ENCODE peak calls at places on chromosome 13, in six cellular contexts. Y, L, V, F, P and U are unnamed samples.

GRCh38 chr13:94599877-94600276 is 1.8 kb upstream of the GPR180 start:
- DNase-seq in Y (no peak), L (no peak), V (no peak), F (no peak), P (no peak), U (no peak)

GRCh38 chr13:26377038-26377437 is 123.1 kb downstream of the CDK8 start:
- DNase-seq in Y (peak), L (no peak), V (peak), F (no peak), P (no peak), U (no peak)

GRCh38 chr13:44879452-44880058 is 109.7 kb downstream of the NUFIP1 start:
- DNase-seq in Y (peak), L (no peak), V (no peak), F (no peak), P (no peak), U (no peak)

GRCh38 chr13:47957073-47957472 is 44.0 kb downstream of the SUCLA2 start:
- DNase-seq in Y (no peak), L (no peak), V (no peak), F (no peak), P (no peak), U (no peak)

GRCh38 chr13:36193151-36193855 is 21.1 kb downstream of the SOHLH2 start:
- DNase-seq in Y (no peak), L (no peak), V (no peak), F (no peak), P (no peak), U (no peak)

GRCh38 chr13:21138561-21138960 is 37.8 kb downstream of the SKA3 start:
- DNase-seq in Y (no peak), L (no peak), V (no peak), F (no peak), P (no peak), U (no peak)

GRCh38 chr13:38872693-38873092 is 117.9 kb downstream of the STOML3 start:
- DNase-seq in Y (peak), L (no peak), V (peak), F (no peak), P (peak), U (no peak)

GRCh38 chr13:95176611-95177259 is 124.5 kb downstream of the ABCC4 start:
- DNase-seq in Y (peak), L (no peak), V (no peak), F (no peak), P (no peak), U (no peak)

GRCh38 chr13:97856001-97856675 is 97.3 kb upstream of the IPO5 start:
- DNase-seq in Y (no peak), L (no peak), V (no peak), F (no peak), P (peak), U (peak)

GRCh38 chr13:97403893-97404683 is 29.9 kb upstream of the RAP2A start:
- DNase-seq in Y (peak), L (no peak), V (no peak), F (no peak), P (no peak), U (no peak)

GRCh38 chr13:44932850-44933251 is 56.4 kb downstream of the NUFIP1 start:
- DNase-seq in Y (peak), L (no peak), V (no peak), F (no peak), P (no peak), U (peak)

GRCh38 chr13:95115525-95115924 is 185.7 kb downstream of the ABCC4 start:
- DNase-seq in Y (no peak), L (no peak), V (no peak), F (no peak), P (no peak), U (no peak)

GRCh38 chr13:26186141-26186870 is 35.8 kb downstream of the RNF6 start:
- DNase-seq in Y (peak), L (peak), V (peak), F (peak), P (peak), U (peak)

GRCh38 chr13:95123726-95124125 is 177.5 kb downstream of the ABCC4 start:
- DNase-seq in Y (no peak), L (no peak), V (no peak), F (no peak), P (no peak), U (no peak)

GRCh38 chr13:37534181-37534580 is 64.4 kb downstream of the POSTN start:
- DNase-seq in Y (peak), L (no peak), V (no peak), F (no peak), P (no peak), U (no peak)

GRCh38 chr13:114151565-114152284 is 19.3 kb upstream of the RASA3 start:
- DNase-seq in Y (no peak), L (peak), V (no peak), F (no peak), P (no peak), U (no peak)

GRCh38 chr13:69319659-69320058 is 788.0 kb upstream of the ATXN8OS start:
- DNase-seq in Y (no peak), L (no peak), V (no peak), F (no peak), P (no peak), U (no peak)

GRCh38 chr13:31775686-31776085 is 36.4 kb downstream of the RXFP2 start:
- DNase-seq in Y (no peak), L (no peak), V (no peak), F (no peak), P (peak), U (peak)

GRCh38 chr13:41267106-41267505 is 3.7 kb upstream of the MTRF1 start:
- DNase-seq in Y (peak), L (no peak), V (no peak), F (no peak), P (no peak), U (no peak)

GRCh38 chr13:41257535-41257934 is 5.8 kb downstream of the MTRF1 start:
- DNase-seq in Y (no peak), L (no peak), V (no peak), F (no peak), P (no peak), U (no peak)

GRCh38 chr13:41259875-41260501 is 3.4 kb downstream of the MTRF1 start:
- DNase-seq in Y (no peak), L (no peak), V (no peak), F (no peak), P (no peak), U (no peak)

GRCh38 chr13:41268764-41269163 is 5.4 kb upstream of the MTRF1 start:
- DNase-seq in Y (peak), L (no peak), V (no peak), F (no peak), P (no peak), U (no peak)

DNA sequence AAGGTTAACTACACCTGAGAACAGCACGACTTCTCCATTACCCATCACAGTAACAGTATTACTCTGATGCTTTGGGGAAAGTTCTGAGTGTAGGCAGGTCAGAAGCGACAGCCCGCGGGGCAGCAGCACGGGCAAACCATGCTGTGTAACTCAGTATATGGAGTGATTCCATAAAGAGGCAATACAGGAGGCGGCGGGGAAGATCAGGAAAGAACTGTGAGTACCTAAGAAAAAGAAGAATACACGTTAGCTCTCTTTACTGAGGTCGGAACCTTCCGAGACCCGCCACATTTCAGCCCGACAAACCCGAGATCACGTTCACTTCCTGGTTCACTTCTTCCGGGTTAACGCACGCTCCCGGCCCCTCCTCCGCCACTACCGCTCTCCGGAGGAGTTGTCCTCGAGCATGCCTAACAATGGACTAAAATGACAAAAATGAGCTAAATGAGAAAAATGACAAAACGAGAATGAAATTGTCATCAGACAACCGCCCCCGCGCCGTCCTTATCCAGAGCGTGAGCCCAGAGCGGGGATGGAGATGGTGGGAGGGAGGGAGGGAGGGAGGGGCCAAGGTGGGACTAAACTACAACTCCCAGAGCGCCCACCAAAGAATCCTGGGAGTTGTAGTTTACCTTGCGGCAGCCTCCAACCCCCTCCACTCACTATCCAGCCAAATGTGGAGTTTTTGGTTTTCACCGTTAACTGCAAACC is at the start of gene MTRF1:
- DNase-seq in Y (peak), L (peak), V (peak), F (peak), P (peak), U (peak)
- TF ChIP-seq POLR2A in Y (no peak), L (no peak), V (no peak), F (peak), P (no peak), U (no peak)

GRCh38 chr13:30119476-30119875 is 187.9 kb downstream of the KATNAL1 start:
- DNase-seq in Y (peak), L (peak), V (no peak), F (no peak), P (no peak), U (no peak)
- H3K27ac ChIP-seq in Y (no peak), L (peak), V (no peak), F (no peak), P (no peak), U (peak)

GRCh38 chr13:23579072-23579885 is 9.1 kb downstream of the TNFRSF19 start:
- DNase-seq in Y (peak), L (peak), V (peak), F (peak), P (peak), U (peak)
- TF ChIP-seq POLR2A in Y (peak), L (peak), V (no peak), F (peak), P (peak), U (peak)

GRCh38 chr13:112981361-112981905 is 12.4 kb downstream of the MCF2L start:
- DNase-seq in Y (no peak), L (no peak), V (no peak), F (no peak), P (no peak), U (no peak)
- H3K27ac ChIP-seq in Y (no peak), L (no peak), V (no peak), F (peak), P (no peak), U (no peak)